ENCODE peak calls at places on chromosomes 13 and 19, in nine cellular contexts. P is thyroid gland, Z is GM13976, I is body of pancreas, X is GM20000, S is fibroblast of villous mesenchyme, R is pancreas, L is left ventricle myocardium inferior, H is MCF 10A. J is an unnamed sample.

GRCh38 chr13:98454389-98454881 is 122.5 kb downstream of the STK24 start:
- DNase-seq in S (peak; percentile 95), I (no peak), X (no peak), P (peak; percentile 55), H (peak; percentile 64), R (no peak), L (no peak), Z (no peak), J (peak; percentile 94)

GRCh38 chr19:11291991-11292390 is 4.0 kb upstream of the TSPAN16 start:
- DNase-seq in L (no peak), P (no peak), Z (no peak), I (no peak), R (no peak), H (no peak), X (no peak), S (no peak), J (no peak)

GRCh38 chr13:49641810-49642291 is 13.5 kb downstream of the ARL11 start:
- DNase-seq in I (no peak), Z (no peak), P (peak; percentile 24), L (peak; percentile 46), H (peak; percentile 93), S (peak; percentile 96), R (no peak), X (no peak), J (peak; percentile 94)

GRCh38 chr19:50387176-50387867 is 3.2 kb downstream of the POLD1 start:
- DNase-seq in L (no peak), H (peak; percentile 54), P (no peak), X (no peak), R (no peak), Z (no peak), S (peak; percentile 54), I (no peak), J (peak; percentile 76)

GRCh38 chr13:25679154-25679553 is 307.4 kb downstream of the ATP8A2 start:
- DNase-seq in P (no peak), H (no peak), I (no peak), X (no peak), L (no peak), R (no peak), S (no peak), Z (no peak), J (no peak)

GRCh38 chr19:39277598-39277997 is 9.4 kb downstream of the IFNL2 start:
- DNase-seq in Z (no peak), I (no peak), P (no peak), R (no peak), X (no peak), H (peak; percentile 27), S (peak; percentile 26), L (no peak), J (no peak)

GRCh38 chr13:30331331-30331771 is 24.0 kb upstream of the KATNAL1 start:
- DNase-seq in S (peak; percentile 62), P (no peak), L (peak; percentile 22), Z (no peak), I (no peak), R (no peak), X (no peak), H (no peak), J (no peak)

GRCh38 chr19:53898680-53899341 is 10.3 kb upstream of the CACNG7 start:
- DNase-seq in L (no peak), X (no peak), P (no peak), R (peak; percentile 44), S (no peak), I (no peak), H (no peak), Z (no peak), J (no peak)

GRCh38 chr13:112951674-112952371 is 17.2 kb upstream of the MCF2L start:
- DNase-seq in H (no peak), X (no peak), I (peak; percentile 6), P (no peak), Z (no peak), S (no peak), L (no peak), R (no peak), J (no peak)

GRCh38 chr19:24074720-24075119 is 12.3 kb upstream of the ZNF254 start:
- DNase-seq in Z (no peak), I (no peak), X (no peak), R (no peak), L (no peak), P (no peak), S (peak; percentile 20), H (peak; percentile 93), J (peak; percentile 77)

GRCh38 chr13:40605573-40605972 is 60.9 kb downstream of the FOXO1 start:
- DNase-seq in P (no peak), L (no peak), X (no peak), R (no peak), I (no peak), S (no peak), Z (no peak), H (no peak), J (no peak)

GRCh38 chr19:493391-494170 is 2.7 kb upstream of the MADCAM1 start:
- DNase-seq in L (no peak), R (peak; percentile 45), X (no peak), H (no peak), Z (no peak), I (no peak), S (no peak), P (no peak), J (no peak)

GRCh38 chr19:41886761-41887710 is 4.1 kb downstream of the ARHGEF1 start:
- DNase-seq in L (no peak), Z (peak; percentile 72), P (no peak), X (peak; percentile 69), R (no peak), S (no peak), I (no peak), H (no peak), J (no peak)

GRCh38 chr19:18832331-18833140 is 777 bp downstream of the UPF1 start:
- DNase-seq in I (no peak), P (peak; percentile 35), L (no peak), H (peak; percentile 44), S (no peak), Z (peak; percentile 65), R (peak; percentile 56), X (peak; percentile 59), J (peak; percentile 27)

GRCh38 chr19:19464339-19465098 is 50.8 kb downstream of the TSSK6 start:
- DNase-seq in X (no peak), P (peak; percentile 77), I (peak; percentile 65), Z (no peak), S (peak; percentile 65), H (no peak), L (no peak), R (peak; percentile 59), J (peak; percentile 75)

GRCh38 chr19:13014101-13014920 is 19.0 kb downstream of the NFIX start:
- DNase-seq in I (no peak), P (peak; percentile 70), S (peak; percentile 57), X (peak; percentile 27), Z (no peak), R (no peak), L (no peak), H (no peak), J (peak; percentile 49)

GRCh38 chr13:40233731-40234195 is 432.7 kb downstream of the FOXO1 start:
- DNase-seq in H (peak; percentile 24), I (no peak), L (peak; percentile 68), Z (no peak), R (no peak), X (no peak), S (peak; percentile 36), P (no peak), J (no peak)

GRCh38 chr13:40789275-40790231 is at the start of gene SLC25A15:
- DNase-seq in H (peak; percentile 84), R (peak; percentile 92), L (peak; percentile 85), I (peak; percentile 86), S (peak; percentile 83), P (peak; percentile 91), X (peak; percentile 95), Z (peak; percentile 88), J (peak; percentile 72)

DNA sequence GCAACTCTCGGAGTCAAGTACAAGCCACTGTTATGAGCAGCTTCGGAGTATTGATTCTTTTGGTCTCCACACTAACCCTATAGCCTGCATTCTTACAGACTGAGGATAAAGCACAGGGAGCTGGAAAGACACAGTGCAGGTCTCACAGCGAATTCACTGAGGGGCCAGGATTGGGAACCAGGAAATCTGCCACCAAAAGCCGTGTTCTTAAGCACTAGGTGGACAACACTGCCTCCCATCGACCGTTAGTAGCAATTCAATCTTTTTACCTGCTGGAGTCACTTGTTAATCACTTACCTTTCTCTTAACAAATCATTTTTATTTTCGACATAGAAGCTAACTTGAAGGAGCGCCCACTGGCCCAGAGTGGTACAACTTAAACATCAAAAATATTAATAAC is 6.3 kb downstream of the PMIS2 start:
- DNase-seq in L (no peak), R (no peak), S (peak; percentile 42), Z (peak; percentile 74), H (peak; percentile 61), P (peak; percentile 64), X (peak; percentile 62), I (peak; percentile 70), J (peak; percentile 57)
- TF ChIP-seq CTCF in L (peak; percentile 53), R (peak; percentile 28), S (peak; percentile 56), Z (peak; percentile 55), H (peak; percentile 54), P (peak; percentile 81), X (peak; percentile 55), I (peak; percentile 53), J (peak; percentile 62)

GRCh38 chr13:66265446-66265845 is 964.7 kb downstream of the PCDH9 start:
- DNase-seq in P (no peak), R (no peak), Z (no peak), L (no peak), S (no peak), H (no peak), I (no peak), X (no peak), J (no peak)
- TF ChIP-seq CTCF in P (no peak), R (no peak), Z (no peak), L (no peak), S (no peak), H (no peak), I (no peak), X (no peak), J (no peak)

DNA sequence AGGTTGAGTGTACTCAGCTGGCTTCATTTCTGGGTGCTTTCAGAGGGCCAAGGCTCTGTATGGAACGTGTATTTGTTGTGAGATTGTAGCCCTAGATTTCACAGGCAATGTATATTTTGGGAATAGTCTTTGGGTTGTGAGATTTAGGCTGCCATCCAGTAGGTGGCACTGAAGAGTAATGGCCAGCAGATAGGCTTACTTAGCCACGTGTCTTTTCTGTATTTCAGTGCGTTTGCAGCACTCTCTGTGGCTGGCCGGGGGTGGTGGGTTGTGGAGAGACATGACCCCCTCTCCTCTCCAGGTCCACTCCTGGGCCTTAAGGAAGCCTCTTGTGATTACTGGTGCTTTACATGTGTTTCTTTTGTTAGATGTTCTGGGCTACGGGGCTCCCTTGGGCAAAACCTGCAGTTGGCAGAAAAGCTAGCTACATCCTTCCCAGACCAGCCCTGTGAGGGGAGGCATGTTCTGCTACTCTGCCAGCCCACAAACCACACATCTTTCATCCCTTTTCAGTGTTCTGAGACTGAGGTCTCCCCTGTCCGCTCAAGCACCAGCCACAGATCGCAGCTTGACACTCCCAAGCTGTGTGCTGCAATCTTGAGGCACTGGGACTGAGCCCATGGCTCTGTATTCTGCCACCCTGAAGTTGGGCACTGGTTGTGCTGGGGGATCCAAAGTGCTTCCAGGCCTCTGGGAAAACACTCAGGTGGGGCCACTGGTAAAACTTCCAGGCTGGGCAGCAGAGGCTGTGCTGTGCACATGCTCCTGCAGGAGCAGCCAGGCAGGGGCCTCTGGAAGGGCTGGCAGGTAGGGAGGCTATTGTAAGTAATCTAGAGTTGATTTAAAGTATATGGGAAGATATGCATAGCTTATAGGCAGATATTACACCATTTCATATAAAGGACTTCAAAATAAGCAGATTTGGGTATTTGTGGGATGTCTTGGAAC is 1096.8 kb upstream of the PCDH20 start:
- DNase-seq in S (peak; percentile 1), H (peak; percentile 44), Z (peak; percentile 29), L (no peak), P (peak; percentile 77), R (peak; percentile 25), X (peak; percentile 37), I (peak; percentile 62), J (peak; percentile 40)
- TF ChIP-seq CTCF in S (peak; percentile 28), H (peak; percentile 54), Z (peak; percentile 87), L (peak; percentile 36), P (peak; percentile 44), R (peak; percentile 63), X (peak; percentile 82), I (peak; percentile 61), J (peak; percentile 72)

GRCh38 chr13:102724923-102725322 is 30.1 kb upstream of the METTL21C start:
- DNase-seq in P (no peak), R (no peak), S (peak; percentile 70), I (no peak), Z (no peak), X (peak; percentile 17), H (peak; percentile 92), L (no peak), J (peak; percentile 75)
- TF ChIP-seq CTCF in P (peak; percentile 49), R (no peak), S (peak; percentile 64), I (no peak), Z (no peak), X (peak; percentile 8), H (peak; percentile 72), L (peak; percentile 38), J (peak; percentile 56)

J was measured in fibroblast of mammary gland.